ENCODE peak calls at places on chromosomes 1 and 21, in eight cellular contexts. R is GM12891, P is stomach, B is vagina, Q is HCT116, L is GM12892, W is GM12878, O is sigmoid colon. E is an unnamed sample.

GRCh38 chr1:91092503-91092902 is 70.7 kb upstream of the ZNF644 start:
- DNase-seq in O (no peak), B (no peak), R (no peak), Q (no peak), L (no peak), P (no peak), W (no peak), E (no peak)

GRCh38 chr21:38841472-38841871 is 35.7 kb downstream of the ETS2 start:
- DNase-seq in W (no peak), R (no peak), P (no peak), Q (no peak), O (no peak), B (peak), L (no peak), E (no peak)

GRCh38 chr1:192243721-192244120 is 73.1 kb upstream of the RGS21 start:
- DNase-seq in L (no peak), R (no peak), B (no peak), W (no peak), P (no peak), Q (no peak), O (no peak), E (no peak)

GRCh38 chr1:85606414-85606800 is 25.8 kb downstream of the CCN1 start:
- DNase-seq in L (no peak), W (no peak), R (no peak), P (no peak), B (peak), O (no peak), Q (no peak), E (no peak)

GRCh38 chr1:15038232-15039016 is 115.1 kb upstream of the TMEM51 start:
- DNase-seq in O (no peak), P (no peak), W (no peak), L (no peak), B (no peak), R (no peak), Q (peak), E (no peak)

GRCh38 chr1:219304227-219305226 is 130.8 kb downstream of the LYPLAL1 start:
- DNase-seq in Q (no peak), B (no peak), P (no peak), O (no peak), L (no peak), R (no peak), W (no peak), E (no peak)

GRCh38 chr1:22383526-22384291 is 67.9 kb upstream of the ZBTB40 start:
- DNase-seq in Q (no peak), L (no peak), O (no peak), B (no peak), R (no peak), P (no peak), W (no peak), E (no peak)

GRCh38 chr1:159421821-159422220 is 10.2 kb upstream of the OR10J4 start:
- DNase-seq in R (no peak), Q (no peak), P (no peak), W (no peak), O (no peak), L (no peak), B (no peak), E (no peak)

GRCh38 chr1:244603498-244603897 is 49.4 kb upstream of the DESI2 start:
- DNase-seq in R (peak), O (no peak), P (no peak), W (no peak), Q (peak), L (no peak), B (no peak), E (no peak)

GRCh38 chr21:43206231-43207042 is 37.6 kb downstream of the CRYAA start:
- DNase-seq in R (no peak), B (peak), L (no peak), O (peak), Q (no peak), W (no peak), P (no peak), E (no peak)

GRCh38 chr21:40620386-40621145 is 226.4 kb downstream of the DSCAM start:
- DNase-seq in O (no peak), P (no peak), W (no peak), L (no peak), Q (no peak), B (no peak), R (no peak), E (no peak)

GRCh38 chr1:24369199-24369598 is 44.4 kb downstream of the STPG1 start:
- DNase-seq in Q (no peak), B (no peak), W (no peak), O (peak), P (no peak), L (no peak), R (no peak), E (no peak)

GRCh38 chr1:24156542-24157260 is 13.8 kb upstream of the IL22RA1 start:
- DNase-seq in P (no peak), Q (no peak), R (no peak), L (no peak), O (no peak), B (no peak), W (no peak), E (no peak)

GRCh38 chr1:232186936-232187335 is 443.0 kb downstream of the SIPA1L2 start:
- DNase-seq in R (no peak), P (no peak), B (peak), Q (no peak), L (no peak), O (no peak), W (no peak), E (no peak)

GRCh38 chr1:171817511-171818265 is 23.6 kb upstream of the DNM3 start:
- DNase-seq in L (no peak), W (no peak), P (no peak), O (no peak), Q (peak), B (no peak), R (no peak), E (no peak)

GRCh38 chr1:39973503-39974135 is 18.7 kb downstream of the MFSD2A start:
- DNase-seq in O (peak), L (peak), B (no peak), Q (peak), P (peak), W (no peak), R (peak), E (peak)

GRCh38 chr1:92476071-92476607 is 10.6 kb downstream of the GFI1 start:
- DNase-seq in P (no peak), Q (no peak), B (no peak), O (no peak), L (peak), R (no peak), W (no peak), E (no peak)

GRCh38 chr21:44370027-44370735 is 16.8 kb downstream of the TRPM2 start:
- DNase-seq in L (no peak), B (no peak), R (no peak), P (peak), W (no peak), Q (no peak), O (peak), E (peak)

DNA sequence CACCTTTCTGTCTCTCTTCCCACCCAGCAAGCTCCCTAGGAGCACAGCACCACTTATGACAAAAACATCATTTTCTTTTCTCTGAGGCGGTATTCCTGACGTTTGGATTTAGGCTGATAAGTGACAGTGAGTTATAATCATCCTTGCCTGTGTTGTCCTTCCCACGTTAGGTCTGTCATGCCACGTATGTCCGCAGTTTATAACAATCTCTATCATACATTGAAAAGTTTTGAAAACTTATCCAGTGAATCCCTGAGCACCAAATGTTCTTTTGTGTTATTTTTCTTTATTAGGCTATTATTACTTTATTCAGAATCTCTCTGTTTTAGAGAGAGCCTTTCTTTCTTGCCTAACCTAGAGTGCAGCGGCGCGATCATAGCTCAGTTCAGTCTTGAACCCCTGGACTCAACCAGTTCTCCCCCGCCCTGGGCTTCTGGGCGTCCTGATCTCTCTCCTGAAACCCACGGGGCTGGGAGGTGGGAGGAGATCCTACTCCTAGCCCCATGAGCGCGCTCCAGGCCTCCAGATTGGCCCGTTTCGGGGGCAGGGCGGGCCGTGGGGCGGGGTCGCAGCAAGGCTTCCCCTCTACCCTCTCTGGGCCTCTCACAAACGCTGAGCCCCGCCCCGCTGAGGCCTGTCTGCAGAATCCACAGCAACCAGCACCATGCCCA is at the start of gene GSTM2:
- DNase-seq in O (peak), P (peak), L (peak), B (no peak), R (peak), Q (no peak), W (peak), E (peak)
- TF ChIP-seq POLR2A in O (no peak), P (no peak), L (no peak), B (no peak), R (no peak), Q (no peak), W (peak), E (no peak)

DNA sequence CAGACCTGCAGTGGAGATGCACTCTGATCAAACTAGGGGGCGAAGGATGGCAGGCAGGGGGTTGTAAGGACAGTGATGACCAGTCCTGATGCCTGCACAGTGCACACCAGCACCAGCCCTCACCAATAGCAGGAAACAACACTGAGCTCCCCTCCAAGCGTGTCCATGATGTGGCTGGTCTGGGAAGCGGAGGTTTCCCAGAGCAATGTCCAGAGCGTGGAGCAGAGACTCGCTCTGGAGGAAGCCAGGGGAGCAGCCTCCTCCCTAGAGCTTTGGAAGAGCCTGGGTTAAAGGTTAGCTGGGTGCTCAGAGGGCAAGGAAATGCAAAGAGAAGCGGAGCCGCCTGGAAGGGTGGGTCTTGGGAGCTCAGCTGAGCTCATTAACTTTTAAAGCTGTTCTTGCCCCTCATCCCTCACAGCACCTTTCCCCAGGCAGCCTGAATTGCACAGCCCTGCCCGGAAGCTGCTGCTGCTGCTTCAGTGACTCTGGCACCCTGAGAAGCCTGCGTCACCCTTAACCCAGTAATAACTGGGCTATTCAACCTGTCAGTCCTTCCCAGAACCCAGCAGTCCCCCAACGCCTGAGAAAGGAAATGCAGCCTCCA is 162.2 kb upstream of the RAB4A start:
- DNase-seq in P (peak), B (no peak), O (peak), R (no peak), L (no peak), W (no peak), Q (no peak), E (peak)
- TF ChIP-seq POLR2AphosphoS5 in P (peak), B (no peak), O (no peak), R (no peak), L (no peak), W (no peak), Q (no peak), E (no peak)

DNA sequence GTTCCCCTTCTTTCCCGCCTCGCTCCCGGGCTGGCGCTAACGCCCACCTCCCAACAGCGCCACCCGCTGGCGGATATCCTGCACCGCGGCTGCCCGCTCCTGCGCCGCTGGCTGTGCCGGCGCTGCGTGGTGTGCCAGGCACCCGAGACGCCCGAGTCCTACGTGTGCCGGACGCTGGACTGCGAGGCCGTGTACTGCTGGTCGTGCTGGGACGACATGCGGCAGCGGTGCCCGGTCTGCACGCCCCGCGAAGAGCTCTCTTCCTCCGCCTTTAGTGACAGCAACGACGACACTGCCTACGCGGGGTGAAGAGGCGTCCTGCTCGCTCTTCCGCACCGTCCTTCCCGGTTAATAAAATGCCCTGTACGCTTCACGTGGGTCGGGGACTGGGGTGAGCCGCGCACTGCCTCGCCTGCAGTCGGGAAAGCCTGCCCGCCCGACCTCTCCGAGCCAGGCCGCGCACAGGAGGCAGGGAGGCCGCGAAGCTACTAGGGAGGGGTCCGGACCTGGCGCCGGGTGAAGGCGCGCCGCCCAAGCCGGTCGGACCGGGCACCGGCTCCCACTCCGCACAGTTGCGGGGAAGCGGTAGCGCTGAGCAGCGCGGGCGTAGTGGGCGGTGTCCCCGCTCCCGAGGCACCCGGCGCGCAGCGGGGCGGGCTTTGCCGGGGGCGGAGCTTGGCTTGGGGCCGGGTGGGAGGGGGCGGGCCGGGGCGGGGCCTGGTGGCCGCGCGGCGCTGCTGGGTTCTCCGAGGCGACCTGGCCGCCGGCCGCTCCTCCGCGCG is at the start of gene ADAM15:
- DNase-seq in Q (peak), R (peak), L (peak), O (peak), B (no peak), W (no peak), P (peak), E (peak)
- TF ChIP-seq POLR2A in Q (no peak), R (no peak), L (peak), O (peak), B (peak), W (peak), P (no peak), E (no peak)

DNA sequence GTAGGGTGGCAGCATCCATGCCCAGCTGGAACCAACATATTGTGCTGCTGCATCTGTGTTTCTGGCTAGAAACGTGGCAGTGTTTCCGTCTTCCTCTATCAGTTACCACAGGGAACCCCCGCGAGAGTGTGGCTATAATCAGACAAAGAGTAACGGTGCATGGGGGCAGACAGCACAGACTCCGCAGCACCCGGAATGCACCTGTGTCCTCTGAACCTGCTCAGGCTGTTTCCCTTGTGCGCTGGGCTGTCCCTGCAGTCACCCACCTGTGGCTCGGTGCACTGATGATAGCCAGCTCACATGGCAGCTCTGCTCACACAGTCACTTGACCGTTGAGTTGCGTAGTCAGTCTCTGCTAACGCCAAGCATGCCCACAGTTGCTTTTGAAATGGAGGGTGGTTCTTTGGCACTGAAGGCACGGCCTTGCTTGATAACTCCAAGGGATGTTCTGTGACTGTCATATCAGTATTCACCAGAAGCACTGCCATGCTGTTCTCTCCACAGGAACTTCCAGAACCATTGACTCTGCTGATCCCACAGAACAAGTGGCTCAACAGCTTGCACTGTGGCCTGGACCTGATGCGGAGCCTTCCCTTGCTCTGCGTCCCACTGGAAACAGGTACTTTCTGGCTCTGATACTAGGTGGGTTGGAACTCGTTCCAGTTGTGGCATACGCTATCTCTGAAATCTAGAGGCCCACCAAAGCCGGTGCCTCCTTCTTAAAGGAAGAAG is 11.2 kb upstream of the PCBP3 start:
- DNase-seq in B (peak), P (no peak), O (no peak), R (no peak), L (no peak), W (no peak), Q (no peak), E (no peak)
- TF ChIP-seq POLR2AphosphoS5 in B (no peak), P (no peak), O (no peak), R (peak), L (no peak), W (peak), Q (no peak), E (no peak)

E was measured in suprapubic skin.